ENCODE peak calls at places on chromosomes 13 and 19, in eight cellular contexts. K, O, Q, F, V, L, R and S are unnamed samples.

GRCh38 chr13:60583911-60584753 is 187.1 kb downstream of the TDRD3 start:
- DNase-seq in K (peak; percentile 80), V (no peak), L (no peak), O (no peak), F (no peak), R (peak; percentile 27), Q (no peak), S (no peak)

GRCh38 chr13:61148211-61148610 is 267.4 kb downstream of the PCDH20 start:
- DNase-seq in Q (no peak), L (no peak), O (no peak), F (no peak), K (no peak), V (no peak), R (no peak), S (no peak)

GRCh38 chr19:29467824-29468401 is 57.9 kb upstream of the VSTM2B start:
- DNase-seq in Q (no peak), L (no peak), O (no peak), K (peak; percentile 11), F (no peak), R (peak; percentile 5), V (no peak), S (peak; percentile 16)

GRCh38 chr19:54190942-54191670 is at the start of gene TSEN34:
- DNase-seq in R (no peak), V (peak; percentile 86), K (peak; percentile 91), F (peak; percentile 86), Q (no peak), L (peak; percentile 94), O (peak; percentile 93), S (peak; percentile 54)

GRCh38 chr13:81770868-81771505 is 1430.1 kb upstream of the SPRY2 start:
- DNase-seq in F (no peak), V (no peak), L (no peak), K (no peak), Q (no peak), O (no peak), R (no peak), S (no peak)

GRCh38 chr19:5642204-5642603 is 19.3 kb downstream of the SAFB start:
- DNase-seq in V (no peak), L (no peak), R (no peak), F (no peak), Q (no peak), O (no peak), K (no peak), S (no peak)

GRCh38 chr19:1171755-1172352 is 2.2 kb downstream of the SBNO2 start:
- DNase-seq in V (no peak), K (no peak), O (no peak), Q (no peak), L (no peak), R (no peak), F (no peak), S (no peak)

GRCh38 chr13:36417328-36417727 is 15.0 kb upstream of the CCNA1 start:
- DNase-seq in L (no peak), F (no peak), V (no peak), R (no peak), O (no peak), K (no peak), Q (no peak), S (no peak)

GRCh38 chr13:75399168-75399878 is 82.6 kb downstream of the TBC1D4 start:
- DNase-seq in R (no peak), Q (no peak), L (no peak), O (no peak), V (no peak), F (no peak), K (no peak), S (no peak)

GRCh38 chr19:9935409-9936062 is 779 bp downstream of the OLFM2 start:
- DNase-seq in O (no peak), K (no peak), R (no peak), Q (no peak), L (no peak), V (no peak), F (peak; percentile 13), S (no peak)

GRCh38 chr13:43751624-43752023 is 35.1 kb downstream of the ENOX1 start:
- DNase-seq in K (peak; percentile 7), F (no peak), Q (no peak), V (no peak), O (no peak), L (no peak), R (peak; percentile 74), S (no peak)

GRCh38 chr19:55226273-55226672 is 2.3 kb downstream of the TMEM86B start:
- DNase-seq in O (no peak), Q (no peak), V (no peak), R (no peak), F (no peak), K (no peak), L (no peak), S (no peak)

GRCh38 chr19:55228015-55228391 is 560 bp downstream of the TMEM86B start:
- DNase-seq in Q (no peak), O (peak; percentile 84), F (no peak), K (no peak), L (no peak), R (no peak), V (no peak), S (no peak)

GRCh38 chr19:55226788-55227187 is 1.8 kb downstream of the TMEM86B start:
- DNase-seq in Q (no peak), K (no peak), L (no peak), F (no peak), R (no peak), O (peak; percentile 19), V (no peak), S (no peak)

GRCh38 chr19:55228403-55229031 is at the start of gene TMEM86B:
- DNase-seq in R (no peak), K (no peak), V (no peak), Q (no peak), O (peak; percentile 20), L (no peak), F (no peak), S (no peak)

GRCh38 chr19:55227241-55228014 is 1.1 kb downstream of the TMEM86B start:
- DNase-seq in K (no peak), L (no peak), V (no peak), Q (no peak), R (no peak), F (no peak), O (peak; percentile 42), S (no peak)
- H3K36me3 ChIP-seq in K (peaks cover 12% of the 10 kb centered on the region), L (peaks cover 4% of the 10 kb centered on the region), V (peaks cover 6% of the 10 kb centered on the region), Q (peaks cover 16% of the 10 kb centered on the region), R (peaks cover 17% of the 10 kb centered on the region), F (no peaks in the 10 kb centered on the region), O (peaks cover 52% of the 10 kb centered on the region), S (peaks cover 62% of the 10 kb centered on the region)

DNA sequence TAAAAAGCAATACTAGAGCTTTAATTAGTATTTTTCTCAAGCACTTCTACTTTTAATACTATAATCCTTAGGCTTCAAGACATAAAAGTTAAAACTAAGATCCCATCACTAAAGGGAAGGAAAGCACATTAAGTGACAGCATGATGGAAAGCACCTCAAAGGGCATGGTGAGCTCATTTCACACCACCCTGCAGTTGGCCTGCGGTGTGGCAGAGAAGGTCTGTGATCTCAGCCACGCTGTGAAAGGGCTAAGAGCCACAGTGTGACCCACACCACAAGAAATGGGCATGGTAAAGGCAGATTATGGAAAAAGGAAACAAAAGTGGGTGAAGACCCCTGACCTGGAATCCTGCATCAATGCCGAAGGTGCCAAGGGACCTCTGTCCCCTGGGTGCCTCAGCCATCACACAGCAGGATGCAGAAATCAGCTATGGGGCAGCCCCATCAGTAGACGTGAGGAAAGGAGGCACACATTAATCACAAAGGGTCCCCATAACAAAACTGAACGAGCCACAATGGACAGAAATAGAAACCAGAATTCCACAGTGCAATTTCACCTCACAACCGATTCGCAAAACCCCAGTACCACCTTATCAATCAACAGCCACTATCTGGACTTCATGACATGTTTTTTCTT is 33.6 kb downstream of the TUBGCP3 start:
- DNase-seq in O (no peak), Q (no peak), R (no peak), V (no peak), K (no peak), L (no peak), F (no peak), S (no peak)
- H3K36me3 ChIP-seq in O (peaks cover 92% of the 10 kb centered on the region), Q (peaks cover 15% of the 10 kb centered on the region), R (peaks cover 21% of the 10 kb centered on the region), V (peaks cover 4% of the 10 kb centered on the region), K (peaks cover 30% of the 10 kb centered on the region), L (peaks cover 20% of the 10 kb centered on the region), F (peaks cover 9% of the 10 kb centered on the region), S (peaks cover 23% of the 10 kb centered on the region)

DNA sequence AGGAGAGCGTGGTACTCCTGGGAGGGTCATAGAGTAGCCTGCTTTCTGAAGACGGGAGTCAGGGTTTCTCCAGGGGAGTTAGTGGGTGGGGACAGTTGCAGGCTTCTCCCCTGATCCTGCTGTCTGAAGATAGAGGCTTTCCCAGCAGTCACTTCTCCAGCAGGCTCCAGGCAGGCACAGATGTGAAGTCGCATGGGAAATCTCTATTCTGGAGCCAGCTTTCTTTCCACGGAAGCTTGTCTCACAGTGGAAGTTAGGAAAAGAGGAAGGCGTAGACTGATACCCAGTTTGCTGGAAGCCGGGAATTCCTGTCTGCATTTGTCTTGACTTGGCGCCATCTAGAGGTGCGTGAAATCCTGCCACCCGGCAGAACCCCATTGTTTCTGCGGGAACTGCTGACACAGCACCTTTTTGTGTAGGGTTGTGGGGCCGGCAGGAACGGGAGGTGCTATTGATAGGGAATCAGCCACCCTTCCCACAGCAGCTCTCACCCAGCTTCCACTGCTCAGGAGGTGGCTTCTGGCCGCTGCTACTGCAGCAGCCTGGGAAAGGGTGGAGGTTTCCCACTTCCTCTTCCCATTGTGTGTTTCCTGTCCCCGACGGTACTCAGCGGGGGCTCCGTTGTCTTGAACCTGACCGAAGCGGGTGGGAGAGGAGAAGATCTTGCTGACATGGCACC is 28.5 kb upstream of the NPAS1 start:
- DNase-seq in K (peak; percentile 92), L (peak; percentile 93), V (peak; percentile 80), Q (peak; percentile 75), R (peak; percentile 72), O (peak; percentile 88), F (peak; percentile 83), S (peak; percentile 80)
- H3K36me3 ChIP-seq in K (peaks cover 5% of the 10 kb centered on the region), L (peaks cover 2% of the 10 kb centered on the region), V (no peaks in the 10 kb centered on the region), Q (peaks cover 5% of the 10 kb centered on the region), R (peaks cover 43% of the 10 kb centered on the region), O (peaks cover 30% of the 10 kb centered on the region), F (no peaks in the 10 kb centered on the region), S (no peaks in the 10 kb centered on the region)

DNA sequence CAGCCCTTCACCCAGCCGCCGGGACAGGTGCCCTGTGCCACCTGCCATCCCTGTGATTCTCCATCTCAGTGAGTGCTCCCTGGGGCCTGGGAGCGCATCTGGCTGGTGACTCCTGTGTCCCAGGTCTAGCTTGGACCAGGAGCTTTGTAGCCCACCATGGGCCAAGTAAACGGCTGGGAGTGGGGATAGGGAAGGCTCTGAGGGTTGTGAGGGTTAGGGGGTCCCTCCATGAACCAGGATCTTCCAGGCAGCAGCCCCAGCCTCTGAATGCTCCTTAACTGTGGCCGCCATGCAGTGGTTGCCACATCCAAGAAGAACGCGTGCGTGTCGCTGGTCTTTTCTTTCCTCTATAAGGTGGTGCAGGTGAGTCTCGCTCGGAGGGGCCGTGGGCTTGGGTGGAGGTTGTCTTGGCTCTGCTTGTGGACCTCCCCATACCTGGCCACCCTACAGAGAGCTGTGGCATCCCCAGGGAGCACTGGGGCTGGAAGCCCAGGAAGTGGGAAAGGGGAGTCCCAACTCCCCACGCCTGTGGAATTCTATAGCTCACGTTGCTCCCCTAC is 8.4 kb downstream of the AP1M1 start:
- DNase-seq in K (no peak), F (no peak), R (no peak), L (peak; percentile 73), V (no peak), Q (no peak), O (no peak), S (no peak)
- H3K36me3 ChIP-seq in K (peaks cover 12% of the 10 kb centered on the region), F (no peaks in the 10 kb centered on the region), R (peaks cover 35% of the 10 kb centered on the region), L (peaks cover 4% of the 10 kb centered on the region), V (peaks cover 6% of the 10 kb centered on the region), Q (peaks cover 11% of the 10 kb centered on the region), O (peaks cover 92% of the 10 kb centered on the region), S (peaks cover 10% of the 10 kb centered on the region)

GRCh38 chr19:19055701-19056100 is 8.1 kb upstream of the SLC25A42 start:
- DNase-seq in R (no peak), O (no peak), V (no peak), F (no peak), L (no peak), K (no peak), Q (no peak), S (no peak)
- H3K36me3 ChIP-seq in R (peaks cover 40% of the 10 kb centered on the region), O (peaks cover 60% of the 10 kb centered on the region), V (peaks cover 6% of the 10 kb centered on the region), F (no peaks in the 10 kb centered on the region), L (peaks cover 4% of the 10 kb centered on the region), K (peaks cover 9% of the 10 kb centered on the region), Q (no peaks in the 10 kb centered on the region), S (peaks cover 19% of the 10 kb centered on the region)